ENCODE peak calls at places on chromosomes 12 and 14, in ten cellular contexts. K, P, M, F, T, O, E, U, Q and B are unnamed samples.
A peak's percentile ranks its signal among the peaks of the same experiment; 100 is the strongest.

GRCh38 chr14:91419044-91419397 is 1.4 kb upstream of the CCDC88C start:
- DNase-seq in K (no peak), P (no peak), M (no peak), F (no peak), T (no peak), O (no peak), E (no peak), U (no peak), Q (no peak), B (no peak)

GRCh38 chr12:674272-674781 is 11.1 kb upstream of the NINJ2 start:
- DNase-seq in K (no peak), P (peak; percentile 72), M (peak; percentile 82), F (no peak), T (peak; percentile 5), O (no peak), E (no peak), U (peak; percentile 71), Q (peak; percentile 19), B (no peak)

GRCh38 chr12:123055281-123055766 is 74.8 kb downstream of the ARL6IP4 start:
- DNase-seq in K (no peak), P (no peak), M (no peak), F (no peak), T (no peak), O (peak; percentile 21), E (no peak), U (no peak), Q (no peak), B (no peak)

GRCh38 chr12:88624911-88625310 is 44.6 kb upstream of the KITLG start:
- DNase-seq in K (no peak), P (no peak), M (no peak), F (no peak), T (peak; percentile 21), O (peak; percentile 83), E (no peak), U (no peak), Q (no peak), B (no peak)

GRCh38 chr12:114623737-114624136 is 60.2 kb downstream of the TBX3 start:
- DNase-seq in K (no peak), P (no peak), M (no peak), F (no peak), T (no peak), O (no peak), E (no peak), U (no peak), Q (no peak), B (no peak)

GRCh38 chr14:93994919-93995682 is 2.0 kb upstream of the CCDC197 start:
- DNase-seq in K (no peak), P (no peak), M (no peak), F (peak; percentile 43), T (peak; percentile 77), O (peak; percentile 96), E (no peak), U (no peak), Q (no peak), B (no peak)

GRCh38 chr12:21913823-21914222 is 27.4 kb downstream of the ABCC9 start:
- DNase-seq in K (no peak), P (no peak), M (no peak), F (no peak), T (no peak), O (no peak), E (no peak), U (no peak), Q (no peak), B (no peak)

GRCh38 chr12:115758886-115759620 is 518.4 kb downstream of the MED13L start:
- DNase-seq in K (peak; percentile 44), P (no peak), M (peak; percentile 18), F (no peak), T (peak; percentile 11), O (no peak), E (no peak), U (no peak), Q (no peak), B (no peak)

GRCh38 chr12:681857-682256 is 18.6 kb upstream of the NINJ2 start:
- DNase-seq in K (no peak), P (no peak), M (no peak), F (no peak), T (no peak), O (no peak), E (no peak), U (no peak), Q (no peak), B (no peak)

GRCh38 chr14:106872619-106873446 is 1346.5 kb downstream of the TMEM121 start:
- DNase-seq in K (no peak), P (peak; percentile 89), M (peak; percentile 54), F (peak; percentile 67), T (peak; percentile 83), O (no peak), E (no peak), U (peak; percentile 90), Q (no peak), B (no peak)

GRCh38 chr12:128856791-128857078 is 3.5 kb downstream of the GLT1D1 start:
- DNase-seq in K (no peak), P (no peak), M (no peak), F (no peak), T (no peak), O (no peak), E (no peak), U (no peak), Q (no peak), B (no peak)

DNA sequence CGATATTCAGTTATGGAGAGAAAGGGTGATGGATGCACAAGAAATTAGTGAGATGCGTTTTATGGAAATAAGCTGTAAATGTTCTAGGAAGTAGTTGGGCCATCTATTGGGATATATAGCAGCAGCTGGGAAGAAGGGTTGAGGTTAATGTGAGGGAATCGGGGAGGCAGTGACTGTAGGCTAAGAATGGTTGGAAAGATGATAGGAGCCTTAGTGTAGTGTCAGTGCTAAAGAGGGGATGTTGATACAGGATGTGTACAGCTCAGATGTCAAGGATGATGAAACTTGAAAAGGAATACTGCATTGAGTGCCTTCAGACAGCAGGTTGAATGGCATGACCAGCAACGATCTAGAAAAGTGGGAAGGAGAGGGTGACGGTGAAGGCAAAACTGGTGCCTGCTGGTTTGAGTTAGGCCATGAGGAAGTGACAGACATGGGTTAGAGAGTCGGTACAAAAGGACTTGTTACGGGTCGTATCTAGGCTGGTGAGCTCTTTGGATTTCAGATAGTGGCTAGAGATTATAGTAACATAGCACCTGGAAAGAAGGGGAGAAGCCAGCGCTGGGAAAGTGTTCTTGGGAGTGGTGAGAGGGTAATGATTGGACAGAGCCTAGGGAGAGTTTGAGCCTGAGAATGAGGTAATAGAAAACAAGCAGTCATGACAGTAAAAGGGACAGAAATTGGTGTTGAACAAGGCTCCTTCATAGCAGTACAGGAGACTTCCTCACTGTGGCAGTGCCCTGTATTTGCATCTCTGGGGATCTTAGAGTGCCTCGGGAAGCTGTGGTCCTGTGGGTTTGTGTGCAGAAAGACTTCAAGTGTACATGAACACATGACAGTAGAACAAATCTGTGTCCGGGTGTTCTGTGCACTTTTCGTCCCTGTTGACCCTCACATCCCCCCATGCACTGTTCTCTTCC is 9.6 kb downstream of the MARS1 start:
- DNase-seq in K (no peak), P (no peak), M (no peak), F (no peak), T (no peak), O (no peak), E (no peak), U (no peak), Q (no peak), B (no peak)
- H3K36me3 ChIP-seq in K (peaks cover 17% of the 10 kb centered on the region), P (peaks cover 51% of the 10 kb centered on the region), M (peaks cover 14% of the 10 kb centered on the region), F (peaks cover 44% of the 10 kb centered on the region), T (peaks cover 48% of the 10 kb centered on the region), O (peaks cover 23% of the 10 kb centered on the region), E (peaks cover 77% of the 10 kb centered on the region), U (peaks cover 82% of the 10 kb centered on the region), Q (peaks cover 29% of the 10 kb centered on the region), B (no peaks in the 10 kb centered on the region)

GRCh38 chr14:54931598-54932340 is 29.1 kb upstream of the GCH1 start:
- DNase-seq in K (no peak), P (no peak), M (no peak), F (no peak), T (no peak), O (no peak), E (no peak), U (no peak), Q (no peak), B (no peak)

GRCh38 chr14:54933006-54933405 is 30.4 kb upstream of the GCH1 start:
- DNase-seq in K (no peak), P (no peak), M (no peak), F (no peak), T (no peak), O (no peak), E (no peak), U (no peak), Q (no peak), B (no peak)

GRCh38 chr14:54927551-54927950 is 24.9 kb upstream of the GCH1 start:
- DNase-seq in K (no peak), P (no peak), M (no peak), F (no peak), T (no peak), O (no peak), E (no peak), U (no peak), Q (no peak), B (no peak)

GRCh38 chr14:54935100-54935499 is 32.5 kb upstream of the GCH1 start:
- DNase-seq in K (no peak), P (no peak), M (no peak), F (no peak), T (no peak), O (no peak), E (no peak), U (no peak), Q (no peak), B (no peak)

GRCh38 chr14:54929556-54929955 is 26.9 kb upstream of the GCH1 start:
- DNase-seq in K (no peak), P (no peak), M (no peak), F (no peak), T (no peak), O (no peak), E (no peak), U (no peak), Q (peak; percentile 21), B (no peak)
- H4K20me1 ChIP-seq in K (no peaks in the 10 kb centered on the region), P (no peaks in the 10 kb centered on the region), M (no peaks in the 10 kb centered on the region), F (no peaks in the 10 kb centered on the region), T (no peaks in the 10 kb centered on the region), O (no peaks in the 10 kb centered on the region), E (no peaks in the 10 kb centered on the region), U (no peaks in the 10 kb centered on the region), Q (no peaks in the 10 kb centered on the region), B (no peaks in the 10 kb centered on the region)

GRCh38 chr12:132075714-132076553 is 68.2 kb downstream of the DDX51 start:
- DNase-seq in K (no peak), P (no peak), M (no peak), F (no peak), T (no peak), O (no peak), E (no peak), U (no peak), Q (no peak), B (no peak)
- H3K36me3 ChIP-seq in K (peaks cover 6% of the 10 kb centered on the region), P (peaks cover 20% of the 10 kb centered on the region), M (no peaks in the 10 kb centered on the region), F (peaks cover 11% of the 10 kb centered on the region), T (peaks cover 31% of the 10 kb centered on the region), O (peaks cover 13% of the 10 kb centered on the region), E (peaks cover 46% of the 10 kb centered on the region), U (peaks cover 50% of the 10 kb centered on the region), Q (peaks cover 5% of the 10 kb centered on the region), B (no peaks in the 10 kb centered on the region)

DNA sequence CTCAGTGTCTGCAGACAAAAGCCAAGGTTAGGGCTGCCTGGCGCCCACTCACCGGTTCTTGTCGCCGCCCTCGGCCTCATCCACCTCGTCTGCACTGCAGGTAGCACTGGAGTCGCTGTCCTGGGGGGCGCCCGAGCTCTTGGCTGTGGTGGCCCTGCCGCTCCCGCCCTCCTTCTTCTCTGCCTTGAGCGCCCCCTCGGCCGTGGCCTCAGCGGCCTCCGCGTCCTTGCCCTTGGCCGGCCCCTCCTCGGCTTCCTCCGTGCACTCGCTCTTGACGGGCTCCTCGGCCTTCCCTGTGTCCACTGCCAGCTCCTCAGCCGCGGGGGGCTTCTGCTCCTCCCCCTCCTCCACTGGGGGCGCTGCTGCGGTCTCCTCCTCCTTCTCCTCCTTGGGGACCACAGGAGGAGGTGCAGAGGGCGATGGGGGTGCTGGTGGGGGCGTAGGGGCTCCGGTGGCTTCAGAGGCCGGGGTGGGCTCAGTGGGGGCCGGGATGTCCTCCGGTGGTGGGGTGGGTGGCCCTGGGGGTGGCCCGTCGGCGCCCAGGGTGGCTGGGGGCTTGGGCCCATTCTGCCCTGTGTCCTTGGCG is 77.2 kb downstream of the RFLNA start:
- DNase-seq in K (no peak), P (no peak), M (no peak), F (no peak), T (no peak), O (no peak), E (no peak), U (no peak), Q (no peak), B (no peak)
- H4K20me1 ChIP-seq in K (peaks cover 9% of the 10 kb centered on the region), P (peaks cover 13% of the 10 kb centered on the region), M (no peaks in the 10 kb centered on the region), F (peaks cover 70% of the 10 kb centered on the region), T (peaks cover 47% of the 10 kb centered on the region), O (no peaks in the 10 kb centered on the region), E (peaks cover 2% of the 10 kb centered on the region), U (no peaks in the 10 kb centered on the region), Q (no peaks in the 10 kb centered on the region), B (peaks cover 22% of the 10 kb centered on the region)